ENCODE peak calls at places on chromosomes 7 and 10, in nine cellular contexts. One of them, this sample, is unnamed.

GRCh38 chr7:10740805-10741204 is 232.9 kb upstream of the PHF14 start:
- DNase-seq in AG09309: no peak
- DNase-seq in HepG2: no peak
- DNase-seq in IMR-90: no peak
- DNase-seq in epithelial cell of esophagus: no peak
- DNase-seq in endodermal cell: no peak
- DNase-seq in BJ: no peak
- DNase-seq in astrocyte of the spinal cord: no peak
- DNase-seq in upper lobe of right lung: no peak
- DNase-seq in this sample: no peak

GRCh38 chr10:79181680-79182079 is 112.9 kb downstream of the ZMIZ1 start:
- DNase-seq in AG09309: no peak
- DNase-seq in HepG2: no peak
- DNase-seq in IMR-90: no peak
- DNase-seq in epithelial cell of esophagus: no peak
- DNase-seq in endodermal cell: no peak
- DNase-seq in BJ: no peak
- DNase-seq in astrocyte of the spinal cord: no peak
- DNase-seq in upper lobe of right lung: no peak
- DNase-seq in this sample: no peak

GRCh38 chr7:77980087-77980713 is 181.6 kb downstream of the PHTF2 start:
- DNase-seq in AG09309: no peak
- DNase-seq in HepG2: no peak
- DNase-seq in IMR-90: no peak
- DNase-seq in epithelial cell of esophagus: no peak
- DNase-seq in endodermal cell: no peak
- DNase-seq in BJ: no peak
- DNase-seq in astrocyte of the spinal cord: no peak
- DNase-seq in upper lobe of right lung: no peak
- DNase-seq in this sample: no peak

GRCh38 chr7:26365077-26365896 is 73.6 kb downstream of the SNX10 start:
- DNase-seq in AG09309: peak
- DNase-seq in HepG2: peak
- DNase-seq in IMR-90: peak
- DNase-seq in epithelial cell of esophagus: peak
- DNase-seq in endodermal cell: peak
- DNase-seq in BJ: peak
- DNase-seq in astrocyte of the spinal cord: peak
- DNase-seq in upper lobe of right lung: no peak
- DNase-seq in this sample: no peak

GRCh38 chr7:70674268-70675025 is 457.5 kb upstream of the GALNT17 start:
- DNase-seq in AG09309: no peak
- DNase-seq in HepG2: no peak
- DNase-seq in IMR-90: no peak
- DNase-seq in epithelial cell of esophagus: no peak
- DNase-seq in endodermal cell: peak
- DNase-seq in BJ: no peak
- DNase-seq in astrocyte of the spinal cord: peak
- DNase-seq in upper lobe of right lung: no peak
- DNase-seq in this sample: no peak

GRCh38 chr7:145030754-145031153 is 194.9 kb upstream of the TPK1 start:
- DNase-seq in AG09309: no peak
- DNase-seq in HepG2: no peak
- DNase-seq in IMR-90: no peak
- DNase-seq in epithelial cell of esophagus: no peak
- DNase-seq in endodermal cell: peak
- DNase-seq in BJ: no peak
- DNase-seq in astrocyte of the spinal cord: no peak
- DNase-seq in upper lobe of right lung: no peak
- DNase-seq in this sample: no peak

GRCh38 chr10:63286754-63287264 is 153.7 kb downstream of the NRBF2 start:
- DNase-seq in AG09309: no peak
- DNase-seq in HepG2: no peak
- DNase-seq in IMR-90: no peak
- DNase-seq in epithelial cell of esophagus: peak
- DNase-seq in endodermal cell: no peak
- DNase-seq in BJ: no peak
- DNase-seq in astrocyte of the spinal cord: no peak
- DNase-seq in upper lobe of right lung: no peak
- DNase-seq in this sample: no peak

GRCh38 chr7:21076579-21076978 is 289.9 kb upstream of the SP8 start:
- DNase-seq in AG09309: no peak
- DNase-seq in HepG2: no peak
- DNase-seq in IMR-90: no peak
- DNase-seq in epithelial cell of esophagus: peak
- DNase-seq in endodermal cell: no peak
- DNase-seq in BJ: no peak
- DNase-seq in astrocyte of the spinal cord: no peak
- DNase-seq in upper lobe of right lung: no peak
- DNase-seq in this sample: no peak

GRCh38 chr10:17358461-17358860 is 95.9 kb downstream of the ST8SIA6 start:
- DNase-seq in AG09309: no peak
- DNase-seq in HepG2: no peak
- DNase-seq in IMR-90: no peak
- DNase-seq in epithelial cell of esophagus: no peak
- DNase-seq in endodermal cell: no peak
- DNase-seq in BJ: no peak
- DNase-seq in astrocyte of the spinal cord: no peak
- DNase-seq in upper lobe of right lung: no peak
- DNase-seq in this sample: no peak

GRCh38 chr7:8056431-8056830 is 87.8 kb downstream of the GLCCI1 start:
- DNase-seq in AG09309: no peak
- DNase-seq in HepG2: no peak
- DNase-seq in IMR-90: peak
- DNase-seq in epithelial cell of esophagus: no peak
- DNase-seq in endodermal cell: no peak
- DNase-seq in BJ: no peak
- DNase-seq in astrocyte of the spinal cord: no peak
- DNase-seq in upper lobe of right lung: no peak
- DNase-seq in this sample: no peak

GRCh38 chr10:89793649-89794254 is 92.4 kb downstream of the KIF20B start:
- DNase-seq in AG09309: peak
- DNase-seq in HepG2: peak
- DNase-seq in IMR-90: peak
- DNase-seq in epithelial cell of esophagus: peak
- DNase-seq in endodermal cell: peak
- DNase-seq in BJ: peak
- DNase-seq in astrocyte of the spinal cord: peak
- DNase-seq in upper lobe of right lung: no peak
- DNase-seq in this sample: no peak

GRCh38 chr10:70381491-70382421 is 669 bp downstream of the LRRC20 start:
- DNase-seq in AG09309: no peak
- DNase-seq in HepG2: no peak
- DNase-seq in IMR-90: peak
- DNase-seq in epithelial cell of esophagus: no peak
- DNase-seq in endodermal cell: peak
- DNase-seq in BJ: no peak
- DNase-seq in astrocyte of the spinal cord: no peak
- DNase-seq in upper lobe of right lung: peak
- DNase-seq in this sample: no peak

GRCh38 chr10:12685261-12685861 is 316.2 kb downstream of the CCDC3 start:
- DNase-seq in AG09309: no peak
- DNase-seq in HepG2: no peak
- DNase-seq in IMR-90: no peak
- DNase-seq in epithelial cell of esophagus: no peak
- DNase-seq in endodermal cell: no peak
- DNase-seq in BJ: no peak
- DNase-seq in astrocyte of the spinal cord: peak
- DNase-seq in upper lobe of right lung: no peak
- DNase-seq in this sample: no peak

GRCh38 chr10:4067552-4068254 is 282.7 kb upstream of the KLF6 start:
- DNase-seq in AG09309: no peak
- DNase-seq in HepG2: no peak
- DNase-seq in IMR-90: no peak
- DNase-seq in epithelial cell of esophagus: no peak
- DNase-seq in endodermal cell: no peak
- DNase-seq in BJ: no peak
- DNase-seq in astrocyte of the spinal cord: no peak
- DNase-seq in upper lobe of right lung: no peak
- DNase-seq in this sample: no peak

GRCh38 chr10:86918022-86918471 is 39.4 kb downstream of the MMRN2 start:
- DNase-seq in AG09309: no peak
- DNase-seq in HepG2: no peak
- DNase-seq in IMR-90: peak
- DNase-seq in epithelial cell of esophagus: peak
- DNase-seq in endodermal cell: no peak
- DNase-seq in BJ: no peak
- DNase-seq in astrocyte of the spinal cord: peak
- DNase-seq in upper lobe of right lung: no peak
- DNase-seq in this sample: no peak

GRCh38 chr10:52146766-52147165 is 167.3 kb upstream of the DKK1 start:
- DNase-seq in AG09309: peak
- DNase-seq in HepG2: no peak
- DNase-seq in IMR-90: peak
- DNase-seq in epithelial cell of esophagus: peak
- DNase-seq in endodermal cell: no peak
- DNase-seq in BJ: no peak
- DNase-seq in astrocyte of the spinal cord: no peak
- DNase-seq in upper lobe of right lung: no peak
- DNase-seq in this sample: no peak

GRCh38 chr7:125654076-125654475 is 724.5 kb upstream of the POT1 start:
- DNase-seq in AG09309: no peak
- DNase-seq in HepG2: no peak
- DNase-seq in IMR-90: no peak
- DNase-seq in epithelial cell of esophagus: no peak
- DNase-seq in endodermal cell: no peak
- DNase-seq in BJ: no peak
- DNase-seq in astrocyte of the spinal cord: no peak
- DNase-seq in upper lobe of right lung: no peak
- DNase-seq in this sample: no peak

GRCh38 chr7:128827248-128827958 is 2.8 kb upstream of the FLNC start:
- DNase-seq in AG09309: no peak
- DNase-seq in HepG2: no peak
- DNase-seq in IMR-90: peak
- DNase-seq in epithelial cell of esophagus: peak
- DNase-seq in endodermal cell: peak
- DNase-seq in BJ: no peak
- DNase-seq in astrocyte of the spinal cord: peak
- DNase-seq in upper lobe of right lung: no peak
- DNase-seq in this sample: no peak

GRCh38 chr10:119659951-119660350 is 8.8 kb downstream of the BAG3 start:
- DNase-seq in AG09309: no peak
- DNase-seq in HepG2: peak
- DNase-seq in IMR-90: no peak
- DNase-seq in epithelial cell of esophagus: no peak
- DNase-seq in endodermal cell: peak
- DNase-seq in BJ: no peak
- DNase-seq in astrocyte of the spinal cord: no peak
- DNase-seq in upper lobe of right lung: no peak
- DNase-seq in this sample: no peak

GRCh38 chr7:27150568-27151340 is 1.6 kb downstream of the HOXA3 start:
- DNase-seq in AG09309: no peak
- DNase-seq in HepG2: peak
- DNase-seq in IMR-90: peak
- DNase-seq in epithelial cell of esophagus: peak
- DNase-seq in endodermal cell: peak
- DNase-seq in BJ: no peak
- DNase-seq in astrocyte of the spinal cord: peak
- DNase-seq in upper lobe of right lung: peak
- DNase-seq in this sample: peak

GRCh38 chr7:5284304-5285281 is 1.9 kb downstream of the SLC29A4 start:
- DNase-seq in AG09309: no peak
- DNase-seq in HepG2: peak
- DNase-seq in IMR-90: no peak
- DNase-seq in epithelial cell of esophagus: peak
- DNase-seq in endodermal cell: peak
- DNase-seq in BJ: no peak
- DNase-seq in astrocyte of the spinal cord: peak
- DNase-seq in upper lobe of right lung: peak
- DNase-seq in this sample: no peak
- TF ChIP-seq CTCF in AG09309: peak
- TF ChIP-seq CTCF in HepG2: peak
- TF ChIP-seq CTCF in IMR-90: peak
- TF ChIP-seq CTCF in epithelial cell of esophagus: peak
- TF ChIP-seq CTCF in endodermal cell: peak
- TF ChIP-seq CTCF in BJ: peak
- TF ChIP-seq CTCF in astrocyte of the spinal cord: peak
- TF ChIP-seq CTCF in upper lobe of right lung: peak
- TF ChIP-seq CTCF in this sample: peak

GRCh38 chr10:30510184-30510931 is 76.4 kb downstream of the MAP3K8 start:
- DNase-seq in AG09309: peak
- DNase-seq in HepG2: no peak
- DNase-seq in IMR-90: peak
- DNase-seq in epithelial cell of esophagus: peak
- DNase-seq in endodermal cell: no peak
- DNase-seq in BJ: no peak
- DNase-seq in astrocyte of the spinal cord: peak
- DNase-seq in upper lobe of right lung: no peak
- DNase-seq in this sample: no peak
- TF ChIP-seq CTCF in AG09309: peak
- TF ChIP-seq CTCF in HepG2: peak
- TF ChIP-seq CTCF in IMR-90: peak
- TF ChIP-seq CTCF in epithelial cell of esophagus: no peak
- TF ChIP-seq CTCF in endodermal cell: no peak
- TF ChIP-seq CTCF in BJ: peak
- TF ChIP-seq CTCF in astrocyte of the spinal cord: peak
- TF ChIP-seq CTCF in upper lobe of right lung: no peak
- TF ChIP-seq CTCF in this sample: no peak

DNA sequence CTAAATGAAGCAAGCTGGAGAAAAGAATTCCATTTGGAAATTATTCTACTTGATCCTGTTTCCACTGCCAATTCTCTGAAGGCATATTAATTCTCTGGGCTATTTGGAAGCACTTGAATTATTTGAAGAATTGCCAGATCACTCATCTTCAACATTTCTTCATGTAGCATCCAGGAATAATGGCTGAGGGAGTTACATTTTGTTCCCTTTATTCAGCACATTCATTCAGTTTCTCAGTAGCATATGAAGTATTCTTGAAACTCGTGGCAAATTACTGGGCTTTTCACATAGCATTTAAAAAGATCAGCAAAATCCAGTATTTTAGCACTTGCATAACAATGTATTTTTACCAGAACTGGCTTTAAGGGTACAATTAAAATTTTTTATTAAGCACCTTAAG is 127.1 kb upstream of the VIPR2 start:
- DNase-seq in AG09309: no peak
- DNase-seq in HepG2: no peak
- DNase-seq in IMR-90: no peak
- DNase-seq in epithelial cell of esophagus: no peak
- DNase-seq in endodermal cell: no peak
- DNase-seq in BJ: no peak
- DNase-seq in astrocyte of the spinal cord: no peak
- DNase-seq in upper lobe of right lung: no peak
- DNase-seq in this sample: no peak
- TF ChIP-seq CTCF in AG09309: no peak
- TF ChIP-seq CTCF in HepG2: no peak
- TF ChIP-seq CTCF in IMR-90: no peak
- TF ChIP-seq CTCF in epithelial cell of esophagus: no peak
- TF ChIP-seq CTCF in endodermal cell: no peak
- TF ChIP-seq CTCF in BJ: no peak
- TF ChIP-seq CTCF in astrocyte of the spinal cord: no peak
- TF ChIP-seq CTCF in upper lobe of right lung: no peak
- TF ChIP-seq CTCF in this sample: no peak

DNA sequence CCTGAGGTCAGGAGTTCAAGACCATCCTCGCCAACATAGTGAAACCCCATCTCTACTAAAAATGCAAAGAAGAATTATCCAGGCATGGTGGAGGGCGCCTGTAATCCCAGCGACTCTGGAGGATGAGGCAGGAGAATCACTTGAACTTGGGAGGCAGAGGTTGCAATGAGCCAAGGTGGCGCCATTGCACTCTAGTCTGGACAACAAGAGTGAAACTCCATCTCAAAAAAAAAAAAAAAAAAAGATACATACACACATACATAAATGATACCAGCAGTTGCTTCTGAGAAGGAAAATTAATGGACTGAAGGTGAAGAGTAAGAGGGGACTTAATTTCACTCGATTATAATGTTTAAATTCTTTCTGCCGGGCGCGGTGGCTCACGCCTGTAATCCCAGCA is 40.2 kb upstream of the PAX2 start:
- DNase-seq in AG09309: no peak
- DNase-seq in HepG2: no peak
- DNase-seq in IMR-90: no peak
- DNase-seq in epithelial cell of esophagus: no peak
- DNase-seq in endodermal cell: no peak
- DNase-seq in BJ: no peak
- DNase-seq in astrocyte of the spinal cord: no peak
- DNase-seq in upper lobe of right lung: no peak
- DNase-seq in this sample: no peak
- TF ChIP-seq CTCF in AG09309: no peak
- TF ChIP-seq CTCF in HepG2: peak
- TF ChIP-seq CTCF in IMR-90: no peak
- TF ChIP-seq CTCF in epithelial cell of esophagus: no peak
- TF ChIP-seq CTCF in endodermal cell: peak
- TF ChIP-seq CTCF in BJ: no peak
- TF ChIP-seq CTCF in astrocyte of the spinal cord: no peak
- TF ChIP-seq CTCF in upper lobe of right lung: no peak
- TF ChIP-seq CTCF in this sample: no peak